ENCODE peak calls at places on chromosomes 12 and 14, in seven cellular contexts. L is HCT116, B is GM12878, P is SK-N-SH, F is H1, I is HepG2, W is K562. J is an unnamed sample.

GRCh38 chr14:33404054-33404453 is 465.4 kb downstream of the NPAS3 start:
- DNase-seq in L (no peak), B (no peak), P (no peak), F (no peak), I (no peak), W (no peak), J (no peak)

GRCh38 chr12:46788247-46788887 is 37.4 kb downstream of the SLC38A4 start:
- DNase-seq in L (no peak), B (no peak), P (no peak), F (no peak), I (no peak), W (no peak), J (no peak)

GRCh38 chr12:120230974-120231315 is 30.0 kb upstream of the RPLP0 start:
- DNase-seq in L (no peak), B (no peak), P (no peak), F (no peak), I (no peak), W (no peak), J (no peak)

GRCh38 chr14:104685216-104685997 is 4.0 kb upstream of the INF2 start:
- DNase-seq in L (no peak), B (no peak), P (no peak), F (no peak), I (peak), W (no peak), J (no peak)

GRCh38 chr12:24488091-24488596 is 460.8 kb downstream of the BCAT1 start:
- DNase-seq in L (no peak), B (no peak), P (no peak), F (no peak), I (no peak), W (no peak), J (no peak)

GRCh38 chr14:65025818-65026217 is 39.1 kb downstream of the FNTB start:
- DNase-seq in L (no peak), B (no peak), P (no peak), F (no peak), I (no peak), W (no peak), J (no peak)

GRCh38 chr14:68548194-68549056 is 244.4 kb downstream of the ZFP36L1 start:
- DNase-seq in L (peak), B (no peak), P (peak), F (no peak), I (no peak), W (no peak), J (no peak)

GRCh38 chr12:67067453-67068203 is 201.5 kb upstream of the CAND1 start:
- DNase-seq in L (no peak), B (no peak), P (peak), F (no peak), I (no peak), W (no peak), J (peak)

GRCh38 chr12:11782914-11783420 is 133.5 kb downstream of the ETV6 start:
- DNase-seq in L (no peak), B (no peak), P (no peak), F (no peak), I (no peak), W (no peak), J (no peak)

GRCh38 chr14:96479435-96480146 is 22.6 kb upstream of the PAPOLA start:
- DNase-seq in L (no peak), B (no peak), P (no peak), F (no peak), I (peak), W (no peak), J (no peak)

GRCh38 chr12:97182719-97183118 is 275.7 kb downstream of the NEDD1 start:
- DNase-seq in L (no peak), B (no peak), P (no peak), F (no peak), I (no peak), W (no peak), J (no peak)

GRCh38 chr12:102067574-102068258 is 5.9 kb upstream of the WASHC3 start:
- DNase-seq in L (no peak), B (no peak), P (no peak), F (no peak), I (no peak), W (no peak), J (no peak)

GRCh38 chr12:78171082-78171481 is 340.4 kb downstream of the NAV3 start:
- DNase-seq in L (no peak), B (no peak), P (no peak), F (no peak), I (no peak), W (no peak), J (no peak)

GRCh38 chr14:42222924-42223471 is 616.3 kb downstream of the LRFN5 start:
- DNase-seq in L (no peak), B (peak), P (no peak), F (no peak), I (no peak), W (no peak), J (peak)

GRCh38 chr14:64812412-64812811 is 67.3 kb downstream of the SPTB start:
- DNase-seq in L (peak), B (no peak), P (no peak), F (no peak), I (no peak), W (peak), J (peak)

GRCh38 chr14:28760431-28760996 is 6.1 kb upstream of the FOXG1 start:
- DNase-seq in L (no peak), B (no peak), P (no peak), F (no peak), I (no peak), W (no peak), J (peak)

GRCh38 chr14:93076755-93077154 is 39.0 kb downstream of the ITPK1 start:
- DNase-seq in L (no peak), B (no peak), P (no peak), F (no peak), I (no peak), W (no peak), J (no peak)

DNA sequence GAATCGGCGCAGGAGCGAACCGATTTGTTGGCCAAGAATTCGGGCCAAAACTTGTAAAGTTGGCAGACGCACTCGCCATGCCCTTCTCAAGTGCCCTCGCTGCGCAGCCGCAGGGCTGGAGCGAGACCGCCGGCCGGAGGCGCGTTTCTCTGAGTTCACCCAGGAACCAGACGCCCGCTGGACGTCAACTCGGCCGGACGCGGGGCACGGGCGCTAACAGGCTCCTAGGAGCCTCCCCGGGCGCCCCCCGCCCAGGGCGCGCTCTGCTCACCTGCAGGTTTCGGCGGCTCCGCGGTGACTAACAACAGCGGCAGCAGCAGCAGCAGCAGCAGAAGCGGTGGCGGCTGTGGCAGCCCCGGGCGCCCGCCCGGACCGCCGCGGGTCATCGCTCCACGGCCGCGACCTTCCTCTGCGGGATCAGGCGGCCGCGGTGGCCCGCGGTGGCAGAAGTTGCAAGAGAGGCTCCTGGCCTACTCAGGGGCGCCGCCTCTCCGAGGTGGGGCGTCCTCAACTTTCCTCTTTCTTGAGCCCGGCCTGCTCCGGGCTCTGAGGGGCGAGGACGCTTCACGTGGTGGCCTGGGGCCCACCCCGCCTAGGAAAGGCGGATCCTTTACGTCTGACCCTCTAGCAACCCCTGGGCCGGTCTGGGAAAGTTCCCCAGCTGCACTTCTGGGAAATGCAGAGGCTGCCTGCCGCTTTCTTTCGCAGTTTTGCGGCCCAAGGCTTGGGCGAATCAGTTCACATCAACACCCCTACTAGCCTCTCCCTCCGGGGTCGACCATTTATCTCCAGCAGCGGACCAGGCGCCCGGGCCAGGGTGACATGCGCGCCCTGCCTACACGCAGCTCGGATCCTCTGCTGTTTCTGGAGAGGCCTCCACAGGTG is at the start of gene PLBD1:
- DNase-seq in L (no peak), B (no peak), P (peak), F (peak), I (no peak), W (peak), J (peak)
- TF ChIP-seq JUND in L (no peak), B (no peak), P (no peak), F (no peak), I (no peak), W (no peak), J (no peak)

DNA sequence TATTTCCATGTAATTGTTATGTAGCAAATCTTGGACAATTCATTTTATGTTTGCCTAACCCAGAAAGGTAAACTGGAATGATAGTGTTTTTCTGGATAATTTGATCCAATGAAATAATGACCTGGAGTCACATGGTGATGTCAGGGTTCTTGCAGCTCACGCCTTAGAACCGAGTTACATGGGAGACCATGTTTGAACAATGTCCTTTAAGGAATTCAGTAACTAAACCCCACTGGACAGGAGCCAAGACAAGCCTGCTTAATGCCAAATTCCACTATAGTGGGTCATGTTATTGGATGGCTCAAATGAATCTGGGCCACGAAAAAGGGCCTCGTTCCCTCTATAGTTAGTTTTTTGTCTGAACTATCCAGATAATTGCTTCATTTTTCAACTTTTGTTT is 255.8 kb upstream of the HMGA2 start:
- DNase-seq in L (no peak), B (no peak), P (no peak), F (no peak), I (no peak), W (no peak), J (peak)
- TF ChIP-seq JUND in L (no peak), B (no peak), P (peak), F (no peak), I (no peak), W (no peak), J (no peak)

DNA sequence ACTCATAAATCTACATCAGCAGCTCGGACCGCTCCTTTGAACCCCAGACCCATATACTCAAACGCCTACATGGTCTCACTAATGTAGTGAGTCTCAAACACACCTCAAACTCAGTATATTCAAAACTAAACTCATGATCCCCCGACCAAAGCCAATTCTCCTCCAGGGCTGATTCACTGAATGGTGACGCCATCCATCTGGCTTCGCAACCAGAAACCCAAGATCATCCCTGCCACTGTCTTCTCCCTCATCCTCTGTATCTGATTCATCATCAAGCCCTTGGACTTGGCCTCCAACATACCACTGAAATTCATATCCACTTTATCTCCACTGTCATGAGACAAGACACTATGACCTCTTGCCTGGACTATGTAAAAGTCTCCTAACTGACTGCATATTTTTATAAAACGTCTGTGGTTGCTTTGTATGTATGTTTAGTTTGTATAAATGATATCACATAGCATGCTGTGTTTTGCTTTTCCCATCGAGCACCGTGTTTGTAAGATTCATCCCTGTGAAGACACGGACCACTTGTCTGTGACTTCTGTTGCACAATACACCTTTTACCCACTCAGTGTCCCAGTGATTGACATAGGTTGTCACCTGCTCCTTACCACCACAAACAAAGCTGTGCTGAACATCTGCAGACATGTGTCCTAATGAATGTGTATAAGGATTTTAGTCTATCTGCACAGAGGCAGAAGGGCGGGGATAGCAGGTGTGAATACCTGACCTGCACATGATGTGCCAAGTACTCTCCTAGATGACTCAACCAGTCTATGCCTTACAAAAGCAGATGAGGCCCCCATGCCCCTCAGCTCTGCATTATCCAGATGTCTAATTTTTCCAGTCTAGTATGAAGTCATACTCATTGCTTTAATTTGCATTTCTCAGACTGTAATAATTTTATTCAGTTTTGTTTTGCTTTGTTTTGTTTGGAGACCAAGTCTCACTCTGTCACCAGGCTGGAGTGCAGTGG is 76.9 kb downstream of the VWF start:
- DNase-seq in L (no peak), B (no peak), P (no peak), F (no peak), I (no peak), W (no peak), J (no peak)
- TF ChIP-seq JUND in L (no peak), B (no peak), P (no peak), F (no peak), I (no peak), W (no peak), J (no peak)

DNA sequence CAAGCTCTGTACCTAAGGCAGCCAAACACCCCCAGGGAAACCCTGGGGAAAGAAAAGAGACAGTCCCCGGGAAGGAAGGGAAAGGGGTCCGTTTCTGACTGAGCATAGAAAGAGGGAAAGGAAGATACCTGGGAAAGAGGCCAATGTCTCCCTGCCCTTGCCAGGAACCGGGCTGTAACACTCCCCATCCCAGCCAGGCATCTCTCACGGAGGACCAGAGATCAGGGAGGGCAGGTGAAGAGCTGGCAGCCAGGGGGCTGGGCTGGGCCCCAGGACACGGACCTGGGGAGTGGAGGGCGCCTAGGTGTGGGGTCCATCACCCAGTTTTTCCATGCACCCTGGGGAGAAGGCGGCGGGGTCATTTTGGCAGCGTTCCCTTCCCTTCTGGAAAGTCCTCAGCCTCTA is 18.9 kb upstream of the PLEKHH1 start:
- DNase-seq in L (no peak), B (no peak), P (peak), F (no peak), I (no peak), W (no peak), J (peak)
- TF ChIP-seq JUND in L (no peak), B (no peak), P (no peak), F (no peak), I (no peak), W (no peak), J (no peak)

J was measured in T47D.